ENCODE peak calls at places on chromosomes 6 and 20, in eight cellular contexts. H, Y, A, R, P, E, B and U are unnamed samples.

GRCh38 chr6:142293121-142293520 is 8.7 kb upstream of the ADGRG6 start:
- DNase-seq in H (no peak), Y (no peak), A (no peak), R (no peak), P (no peak), E (no peak), B (no peak), U (no peak)

GRCh38 chr6:134178230-134179044 is 126.0 kb upstream of the SLC2A12 start:
- DNase-seq in H (peak; percentile 90), Y (peak; percentile 68), A (peak; percentile 93), R (no peak), P (peak; percentile 83), E (peak; percentile 87), B (peak; percentile 85), U (peak; percentile 84)

GRCh38 chr6:30006170-30007131 is 54.6 kb upstream of the POLR1H start:
- DNase-seq in H (peak; percentile 63), Y (peak; percentile 33), A (peak; percentile 90), R (no peak), P (peak; percentile 28), E (no peak), B (no peak), U (no peak)

GRCh38 chr6:14883921-14884320 is 361.9 kb upstream of the JARID2 start:
- DNase-seq in H (no peak), Y (peak; percentile 54), A (no peak), R (no peak), P (no peak), E (no peak), B (no peak), U (no peak)

GRCh38 chr20:46791722-46792416 is 82.4 kb downstream of the SLC2A10 start:
- DNase-seq in H (no peak), Y (no peak), A (no peak), R (no peak), P (no peak), E (no peak), B (no peak), U (no peak)

GRCh38 chr6:7568021-7568420 is 22.0 kb upstream of the SNRNP48 start:
- DNase-seq in H (no peak), Y (no peak), A (no peak), R (no peak), P (no peak), E (no peak), B (no peak), U (no peak)

GRCh38 chr20:9400371-9401025 is 113.9 kb upstream of the LAMP5 start:
- DNase-seq in H (no peak), Y (no peak), A (no peak), R (no peak), P (no peak), E (no peak), B (no peak), U (no peak)

GRCh38 chr6:140253096-140253495 is 878.6 kb upstream of the CITED2 start:
- DNase-seq in H (no peak), Y (no peak), A (no peak), R (no peak), P (no peak), E (no peak), B (peak; percentile 42), U (no peak)

GRCh38 chr6:105469951-105470350 is 67.1 kb upstream of the PREP start:
- DNase-seq in H (no peak), Y (no peak), A (no peak), R (no peak), P (no peak), E (no peak), B (no peak), U (no peak)

GRCh38 chr20:63856111-63856511 is 5.2 kb upstream of the ABHD16B start:
- DNase-seq in H (no peak), Y (peak; percentile 48), A (no peak), R (no peak), P (no peak), E (no peak), B (no peak), U (no peak)

GRCh38 chr20:63859166-63859699 is 2.1 kb upstream of the ABHD16B start:
- DNase-seq in H (no peak), Y (no peak), A (no peak), R (no peak), P (no peak), E (no peak), B (no peak), U (no peak)

GRCh38 chr20:63857751-63858392 is 3.4 kb upstream of the ABHD16B start:
- DNase-seq in H (no peak), Y (peak; percentile 50), A (no peak), R (no peak), P (no peak), E (no peak), B (no peak), U (no peak)

GRCh38 chr20:63860325-63861051 is 810 bp upstream of the ABHD16B start:
- DNase-seq in H (no peak), Y (no peak), A (no peak), R (no peak), P (no peak), E (no peak), B (no peak), U (no peak)

DNA sequence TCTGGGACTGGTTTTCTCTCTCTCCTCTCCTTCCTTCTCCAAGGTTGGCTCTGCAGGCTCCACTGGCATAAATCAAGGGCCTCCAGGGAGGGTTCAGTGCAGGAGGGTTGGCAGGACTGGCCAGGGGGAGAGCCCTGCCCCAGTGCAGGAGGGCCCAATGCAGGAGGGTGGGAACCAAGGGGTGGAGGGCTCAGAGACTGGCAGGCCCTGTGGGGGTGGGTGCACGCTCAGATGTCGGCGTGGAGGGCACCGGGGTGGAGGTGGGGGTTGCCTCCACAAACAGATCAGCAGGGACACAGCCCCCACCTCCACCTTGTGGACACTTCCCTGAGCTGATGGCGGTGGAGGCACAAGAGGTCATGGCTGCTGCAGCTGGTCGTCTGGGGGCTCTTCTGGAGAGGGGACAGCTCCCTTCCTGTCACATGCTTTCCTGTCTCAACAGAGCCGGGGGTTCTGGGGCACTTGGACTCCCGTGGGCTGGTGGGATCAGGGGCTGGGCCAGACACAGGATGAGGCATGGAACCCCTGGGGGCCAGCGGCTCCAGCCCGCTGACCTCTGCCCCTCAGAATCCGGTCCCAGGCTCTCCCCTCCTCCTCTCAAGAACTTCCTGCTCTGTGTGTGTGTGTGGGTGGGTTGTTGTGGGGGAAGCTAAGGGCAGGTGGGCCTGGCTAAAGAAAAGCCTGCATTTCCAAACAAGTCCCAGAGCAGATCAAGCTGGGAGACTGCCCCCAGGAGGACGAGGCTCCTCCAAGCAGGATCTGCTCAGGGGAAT is 2.7 kb upstream of the ABHD16B start:
- DNase-seq in H (no peak), Y (peak; percentile 67), A (no peak), R (no peak), P (no peak), E (no peak), B (no peak), U (no peak)
- TF ChIP-seq CTCF in H (peak; percentile 15), Y (no peak), A (no peak), R (peak; percentile 38), P (peak; percentile 11), E (peak; percentile 63), B (peak; percentile 23), U (no peak)

GRCh38 chr6:35496851-35497570 is at the start of gene TEAD3:
- DNase-seq in H (no peak), Y (peak; percentile 88), A (peak; percentile 94), R (no peak), P (peak; percentile 64), E (peak; percentile 91), B (peak; percentile 57), U (no peak)

GRCh38 chr6:35499372-35499771 is 2.5 kb upstream of the TEAD3 start:
- DNase-seq in H (no peak), Y (no peak), A (no peak), R (no peak), P (no peak), E (no peak), B (no peak), U (no peak)

GRCh38 chr6:35498407-35499045 is 1.6 kb upstream of the TEAD3 start:
- DNase-seq in H (no peak), Y (no peak), A (no peak), R (no peak), P (no peak), E (no peak), B (no peak), U (no peak)

GRCh38 chr6:35496036-35496850 is 636 bp downstream of the TEAD3 start:
- DNase-seq in H (no peak), Y (peak; percentile 65), A (peak; percentile 91), R (no peak), P (peak; percentile 47), E (no peak), B (no peak), U (no peak)

DNA sequence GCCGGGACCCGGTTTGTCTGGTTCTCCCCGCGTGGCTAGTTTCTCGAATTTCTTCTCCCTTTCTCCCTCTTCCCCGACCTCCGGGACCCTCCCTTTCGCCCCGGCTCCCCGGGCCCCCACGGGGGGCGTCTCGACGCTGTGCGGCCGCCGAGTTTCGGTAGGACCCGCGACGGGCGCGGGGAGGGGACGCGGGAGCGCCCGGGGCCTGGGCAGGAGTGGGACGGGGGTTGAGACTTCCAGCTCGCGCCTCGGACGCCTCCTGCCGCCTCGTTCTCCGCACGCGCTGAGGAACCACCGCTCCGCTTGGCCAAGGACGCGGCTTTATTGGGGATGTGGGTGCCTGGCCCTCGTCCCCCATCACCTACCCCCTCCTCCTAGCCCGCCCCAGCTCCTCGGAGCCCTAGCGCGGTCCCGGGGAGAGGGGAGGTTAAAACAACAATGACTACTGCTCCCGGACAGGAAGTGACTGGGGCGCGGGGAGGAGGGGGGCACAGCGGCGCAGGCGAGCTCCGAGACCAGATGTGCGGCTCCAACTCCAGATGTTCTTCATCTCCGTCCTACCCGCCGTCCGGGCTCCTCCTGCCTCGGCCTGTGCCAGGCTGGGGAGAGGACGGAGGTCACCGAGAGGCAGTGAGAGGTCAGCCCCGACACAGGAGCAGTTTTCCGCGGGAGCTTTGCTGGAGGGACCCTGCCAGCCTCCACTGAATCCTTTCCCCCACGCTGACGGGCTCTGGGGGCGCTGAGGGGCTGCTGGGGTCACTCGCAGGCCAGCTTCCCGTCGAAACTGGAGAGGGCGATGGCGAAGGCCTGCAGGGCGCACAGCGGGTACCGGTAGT is 910 bp upstream of the TEAD3 start:
- DNase-seq in H (no peak), Y (peak; percentile 73), A (peak; percentile 95), R (no peak), P (peak; percentile 65), E (peak; percentile 90), B (peak; percentile 22), U (no peak)
- TF ChIP-seq CTCF in H (no peak), Y (no peak), A (no peak), R (no peak), P (no peak), E (no peak), B (peak; percentile 23), U (no peak)

GRCh38 chr20:33897313-33897912 is 86.3 kb downstream of the CHMP4B start:
- DNase-seq in H (no peak), Y (no peak), A (no peak), R (no peak), P (no peak), E (no peak), B (no peak), U (no peak)
- TF ChIP-seq CTCF in H (no peak), Y (no peak), A (no peak), R (peak; percentile 30), P (no peak), E (no peak), B (peak; percentile 19), U (no peak)

GRCh38 chr6:102736941-102737368 is 1343.4 kb downstream of the GRIK2 start:
- DNase-seq in H (no peak), Y (no peak), A (no peak), R (no peak), P (no peak), E (no peak), B (peak; percentile 9), U (no peak)

DNA sequence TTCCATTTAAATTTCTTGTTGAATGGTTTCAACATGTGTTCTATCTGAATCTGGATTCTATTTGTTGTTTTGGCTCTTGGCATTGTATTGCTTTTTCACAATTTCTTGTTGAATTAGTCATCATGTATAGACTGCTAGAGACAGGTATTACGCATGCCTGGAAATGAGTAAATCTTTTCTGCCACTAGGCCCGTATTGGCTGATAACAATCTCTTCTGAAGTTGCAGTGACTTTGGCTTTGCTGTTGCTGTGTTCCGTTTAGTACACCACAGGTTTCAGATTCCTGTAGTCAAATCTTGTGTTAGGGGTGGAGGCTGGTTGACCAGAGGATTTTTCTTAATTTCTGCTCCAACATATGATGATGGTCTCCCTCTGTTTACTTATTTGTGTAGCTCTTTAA is 1339.4 kb downstream of the GRIK2 start:
- DNase-seq in H (no peak), Y (no peak), A (no peak), R (no peak), P (no peak), E (no peak), B (peak; percentile 44), U (no peak)
- TF ChIP-seq CTCF in H (no peak), Y (no peak), A (no peak), R (no peak), P (no peak), E (no peak), B (no peak), U (no peak)